ENCODE peak calls at places on chromosome 20, in seven cellular contexts. Q, W, V, B, Y, S and M are unnamed samples.

GRCh38 chr20:45946149-45946970 is 11.9 kb downstream of the PCIF1 start:
- DNase-seq in Q (no peak), W (peak), V (no peak), B (no peak), Y (no peak), S (no peak), M (no peak)

GRCh38 chr20:17856024-17856564 is 112.5 kb downstream of the SNX5 start:
- DNase-seq in Q (peak), W (no peak), V (no peak), B (no peak), Y (no peak), S (no peak), M (no peak)

GRCh38 chr20:37538003-37538402 is 10.3 kb upstream of the BLCAP start:
- DNase-seq in Q (no peak), W (no peak), V (no peak), B (no peak), Y (no peak), S (no peak), M (no peak)

GRCh38 chr20:46872315-46873211 is 22.1 kb upstream of the EYA2 start:
- DNase-seq in Q (peak), W (no peak), V (no peak), B (no peak), Y (no peak), S (no peak), M (peak)

GRCh38 chr20:44495802-44496481 is 20.3 kb downstream of the TTPAL start:
- DNase-seq in Q (no peak), W (no peak), V (no peak), B (no peak), Y (no peak), S (peak), M (no peak)

GRCh38 chr20:34713194-34713943 is 9.2 kb downstream of the TP53INP2 start:
- DNase-seq in Q (peak), W (no peak), V (no peak), B (no peak), Y (peak), S (peak), M (peak)

GRCh38 chr20:41174373-41174772 is 37.0 kb downstream of the PLCG1 start:
- DNase-seq in Q (no peak), W (no peak), V (no peak), B (peak), Y (no peak), S (no peak), M (no peak)

GRCh38 chr20:51457281-51457932 is 85.1 kb downstream of the NFATC2 start:
- DNase-seq in Q (no peak), W (no peak), V (no peak), B (no peak), Y (no peak), S (no peak), M (no peak)

GRCh38 chr20:32441638-32442037 is 83.5 kb downstream of the ASXL1 start:
- DNase-seq in Q (no peak), W (no peak), V (no peak), B (no peak), Y (no peak), S (no peak), M (no peak)

GRCh38 chr20:34643919-34644318 is 33.0 kb downstream of the PIGU start:
- DNase-seq in Q (no peak), W (no peak), V (no peak), B (no peak), Y (no peak), S (no peak), M (no peak)

GRCh38 chr20:57695012-57695411 is 14.8 kb downstream of the PMEPA1 start:
- DNase-seq in Q (no peak), W (no peak), V (no peak), B (peak), Y (no peak), S (no peak), M (no peak)

GRCh38 chr20:56328861-56329260 is 29.9 kb upstream of the FAM210B start:
- DNase-seq in Q (no peak), W (no peak), V (no peak), B (no peak), Y (peak), S (no peak), M (no peak)

GRCh38 chr20:49306903-49307336 is 29.1 kb upstream of the ZNFX1 start:
- DNase-seq in Q (peak), W (no peak), V (no peak), B (no peak), Y (no peak), S (no peak), M (peak)

GRCh38 chr20:59848182-59848581 is 85.3 kb downstream of the SYCP2 start:
- DNase-seq in Q (no peak), W (no peak), V (no peak), B (no peak), Y (no peak), S (no peak), M (no peak)

GRCh38 chr20:58569211-58570125 is 54.3 kb upstream of the APCDD1L start:
- DNase-seq in Q (no peak), W (no peak), V (no peak), B (no peak), Y (no peak), S (no peak), M (no peak)

GRCh38 chr20:2519115-2519815 is 10.6 kb upstream of the ZNF343 start:
- DNase-seq in Q (no peak), W (no peak), V (no peak), B (no peak), Y (no peak), S (no peak), M (no peak)